ENCODE peak calls at places on chromosomes 2 and 18, in four cellular contexts. W is H9, X is neural progenitor cell, Q is fibroblast of lung. U is an unnamed sample. For H3K4me1, the result is how much of the 10 kb centered on the place peaks cover.

GRCh38 chr2:101063352-101063751 is 61.3 kb downstream of the RPL31 start:
- DNase-seq in W (no peak), X (no peak), Q (peak), U (no peak)

GRCh38 chr2:225008935-225009334 is 33.3 kb downstream of the DOCK10 start:
- DNase-seq in W (peak), X (peak), Q (peak), U (peak)

GRCh38 chr2:124640221-124640750 is 615.2 kb downstream of the CNTNAP5 start:
- DNase-seq in W (no peak), Q (no peak), X (no peak), U (no peak)

GRCh38 chr2:80971-81736 is 34.8 kb upstream of the FAM110C start:
- DNase-seq in X (no peak), W (no peak), Q (no peak), U (no peak)

GRCh38 chr18:46035701-46036680 is 36.1 kb downstream of the PSTPIP2 start:
- DNase-seq in X (no peak), W (no peak), Q (peak), U (no peak)

GRCh38 chr2:177612651-177613050 is 220.1 kb downstream of the AGPS start:
- DNase-seq in X (no peak), Q (no peak), W (no peak), U (no peak)

GRCh38 chr2:216164087-216164486 is 54.9 kb downstream of the XRCC5 start:
- DNase-seq in Q (no peak), W (no peak), X (no peak), U (no peak)

GRCh38 chr18:24727685-24728084 is 267.2 kb downstream of the HRH4 start:
- DNase-seq in W (peak), X (peak), Q (no peak), U (peak)

GRCh38 chr2:21043744-21044532 is at the start of gene APOB:
- DNase-seq in Q (no peak), W (peak), X (peak), U (peak)
- H3K9ac ChIP-seq in Q (no peak), W (no peak), X (no peak), U (no peak)

DNA sequence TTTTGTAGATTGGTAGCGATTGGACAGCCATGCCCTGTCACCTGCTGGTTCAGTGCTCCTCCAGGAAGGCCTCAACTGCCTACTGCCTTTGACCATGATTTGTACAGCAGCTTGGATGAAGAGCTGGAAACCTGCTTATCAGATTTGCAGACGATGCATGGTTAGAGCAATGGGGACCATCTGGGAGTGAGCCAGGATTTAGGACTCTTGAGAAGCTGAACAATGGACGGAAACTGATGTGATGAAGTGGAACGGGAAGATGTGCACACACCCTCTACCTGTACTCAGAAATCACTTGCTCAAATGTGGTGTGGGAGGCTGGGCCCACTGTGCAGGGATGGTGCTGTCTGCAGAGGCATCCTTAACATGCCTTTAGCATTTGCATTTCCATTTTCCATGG is 57.2 kb downstream of the NCK2 start:
- DNase-seq in W (no peak), Q (no peak), X (no peak), U (no peak)
- H3K4me1 ChIP-seq in W (under half), Q (under half), X (under half), U (under half)

GRCh38 chr2:5360081-5360480 is 332.1 kb upstream of the SOX11 start:
- DNase-seq in Q (no peak), W (no peak), X (no peak), U (no peak)

GRCh38 chr2:5368263-5368662 is 323.9 kb upstream of the SOX11 start:
- DNase-seq in X (peak), W (no peak), Q (no peak), U (peak)

GRCh38 chr2:5364361-5364760 is 327.8 kb upstream of the SOX11 start:
- DNase-seq in Q (no peak), X (no peak), W (no peak), U (no peak)

GRCh38 chr2:5367321-5367720 is 324.9 kb upstream of the SOX11 start:
- DNase-seq in W (no peak), Q (no peak), X (peak), U (no peak)

GRCh38 chr2:5365871-5366461 is 326.2 kb upstream of the SOX11 start:
- DNase-seq in Q (peak), X (peak), W (peak), U (peak)
- TF ChIP-seq CTCF in Q (peak), X (peak), W (peak), U (peak)

DNA sequence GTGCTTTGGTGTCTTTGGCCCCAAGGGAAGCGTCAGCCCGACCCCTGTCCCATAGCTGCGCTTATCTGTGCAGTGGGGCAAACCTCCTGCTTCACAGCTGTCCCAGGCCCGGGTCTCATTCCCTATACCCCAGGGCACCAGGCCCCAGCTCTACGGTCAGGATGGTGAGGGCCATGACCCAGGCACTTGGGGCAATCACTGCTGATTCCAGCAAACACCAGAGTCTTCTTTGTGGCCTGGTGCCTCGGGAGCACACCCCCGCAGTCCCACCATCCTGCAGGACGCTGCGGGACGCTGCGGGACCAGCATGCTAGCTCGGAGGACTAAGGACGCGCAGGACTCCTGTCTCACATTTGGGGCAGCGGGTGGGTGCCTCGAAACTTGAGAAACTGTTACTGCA is 116.9 kb upstream of the HDAC4 start:
- DNase-seq in X (no peak), W (no peak), Q (no peak), U (no peak)
- H3K9ac ChIP-seq in X (no peak), W (no peak), Q (no peak), U (no peak)

DNA sequence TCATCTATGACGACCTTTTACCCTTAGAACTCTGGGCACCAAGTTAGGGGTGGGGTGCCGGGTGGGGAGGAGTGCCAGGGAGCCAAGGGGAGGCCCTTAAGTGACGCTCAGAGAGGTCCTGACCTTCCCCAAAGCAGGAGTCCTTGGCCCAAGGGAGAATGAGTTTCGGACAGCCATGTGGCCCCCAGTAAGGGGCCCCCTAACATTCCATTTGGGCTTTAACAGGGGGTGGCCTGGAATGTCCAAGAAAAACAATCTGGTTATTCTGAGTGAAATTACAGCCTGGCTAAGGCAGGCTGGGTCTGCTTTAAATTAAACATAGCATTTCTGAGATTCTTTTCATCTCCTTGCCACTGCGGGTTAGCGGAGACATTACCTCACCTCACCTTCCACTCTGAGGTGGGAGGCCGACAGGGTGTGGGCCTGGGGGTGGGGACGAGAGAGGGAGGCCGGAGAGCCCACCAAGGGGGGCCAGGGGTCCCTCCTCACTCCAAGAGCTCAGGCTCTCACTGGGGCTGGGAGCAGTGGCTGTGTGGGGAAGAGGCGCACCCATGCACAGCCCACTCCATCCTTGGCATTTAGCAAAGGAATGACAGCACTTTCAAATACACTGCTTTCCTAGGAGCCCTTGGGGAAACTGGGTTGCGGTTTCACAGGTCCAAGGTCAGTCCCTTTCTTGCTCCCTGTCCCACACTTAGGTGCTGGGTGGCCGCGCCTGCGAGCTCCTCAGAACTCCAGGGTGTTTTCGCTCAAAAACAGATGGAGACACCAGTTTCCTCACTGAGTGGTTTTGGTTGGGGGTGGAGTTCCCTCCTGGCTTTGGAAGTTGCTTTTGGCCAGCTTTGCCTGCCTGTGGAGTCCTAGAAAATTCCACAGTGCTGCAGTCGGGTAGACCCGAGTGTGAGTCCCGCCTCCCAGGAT is 107.4 kb downstream of the POLR1A start:
- DNase-seq in X (peak), W (peak), Q (peak), U (peak)
- H3K4me1 ChIP-seq in X (under half), W (under half), Q (under half), U (under half)

GRCh38 chr2:67008114-67008513 is 389.0 kb upstream of the ETAA1 start:
- DNase-seq in W (no peak), X (no peak), Q (no peak), U (no peak)

GRCh38 chr2:67006373-67006960 is 390.7 kb upstream of the ETAA1 start:
- DNase-seq in X (no peak), Q (no peak), W (no peak), U (no peak)

GRCh38 chr2:67002618-67003371 is 394.3 kb upstream of the ETAA1 start:
- DNase-seq in Q (no peak), W (no peak), X (no peak), U (no peak)
- TF ChIP-seq CTCF in Q (no peak), W (peak), X (peak), U (peak)

DNA sequence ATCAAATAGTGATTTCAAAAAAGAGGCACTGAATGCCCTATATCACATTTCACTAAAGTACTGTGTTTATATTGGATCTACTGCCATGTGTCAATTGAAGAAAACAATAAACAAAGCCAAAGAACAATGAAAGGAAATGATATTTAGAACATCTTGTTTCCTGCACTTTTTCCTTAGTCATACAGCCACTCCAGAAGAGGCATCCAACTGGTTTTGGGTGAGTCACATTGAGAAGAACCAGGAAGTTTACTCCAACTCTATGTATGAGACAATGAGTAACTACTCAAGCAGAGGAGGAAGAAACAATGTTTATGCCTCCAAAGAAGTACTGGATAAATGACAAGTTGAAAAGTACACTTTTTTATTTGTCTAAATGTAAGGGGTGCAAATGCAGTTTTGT is 583.6 kb downstream of the FBXO15 start:
- DNase-seq in X (no peak), Q (peak), W (no peak), U (no peak)
- H3K9ac ChIP-seq in X (no peak), Q (no peak), W (no peak), U (no peak)

GRCh38 chr2:54570925-54571694 is 115.0 kb downstream of the SPTBN1 start:
- DNase-seq in W (no peak), Q (peak), X (no peak), U (no peak)

GRCh38 chr2:54572262-54572635 is 116.1 kb downstream of the SPTBN1 start:
- DNase-seq in Q (peak), X (no peak), W (no peak), U (no peak)

GRCh38 chr2:54568876-54569298 is 112.8 kb downstream of the SPTBN1 start:
- DNase-seq in W (no peak), Q (no peak), X (peak), U (no peak)

GRCh38 chr2:54569745-54570296 is 113.7 kb downstream of the SPTBN1 start:
- DNase-seq in X (peak), W (no peak), Q (no peak), U (no peak)

DNA sequence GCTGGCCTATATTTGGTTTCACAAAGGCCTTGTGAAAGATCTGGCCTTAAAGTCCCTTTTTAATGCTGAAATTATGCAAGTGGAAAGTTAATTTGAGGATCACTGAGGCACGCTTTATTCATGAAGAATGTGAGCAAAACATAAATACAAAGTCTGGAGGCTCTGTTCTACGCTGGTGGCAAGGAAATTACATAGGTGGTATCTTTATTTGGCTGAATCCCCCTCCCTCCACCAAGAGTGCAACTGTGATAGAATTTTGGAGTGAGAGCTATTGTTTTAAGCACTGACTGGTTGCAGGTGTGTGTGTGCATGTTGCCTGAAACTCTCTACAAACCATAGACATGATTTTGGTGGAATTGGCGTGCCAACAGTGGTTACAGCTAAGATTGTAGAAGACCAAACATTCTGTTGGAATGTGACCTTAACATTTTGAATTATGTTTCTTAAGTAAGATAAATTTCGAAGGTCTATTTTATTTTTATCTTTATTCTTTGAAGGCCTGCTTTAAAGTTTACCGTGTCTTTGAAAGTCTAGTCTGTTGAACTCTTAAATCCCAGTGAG is 114.3 kb downstream of the SPTBN1 start:
- DNase-seq in W (no peak), X (no peak), Q (no peak), U (no peak)
- H3K4me1 ChIP-seq in W (under half), X (under half), Q (half or more), U (under half)

U was measured in endodermal cell.